ENCODE peak calls at places on chromosomes 5 and 9, in ten cellular contexts. Y is SK-N-SH; M is dorsolateral prefrontal cortex; G is cardiac fibroblast; W is choroid plexus epithelial cell; A is activated CD8-positive, alpha-beta T cell treated with anti-CD3 and anti-CD28 coated beads for 36 hours; B is PC-9; U is mucosa of descending colon; Z is MCF 10A; P is brain microvascular endothelial cell. X is an unnamed sample.

GRCh38 chr5:76701298-76701697 is 14.6 kb upstream of the F2R start:
- DNase-seq in A (no peak), W (peak; percentile 95), B (no peak), Y (no peak), P (peak; percentile 89), Z (peak; percentile 99), G (peak; percentile 93), M (no peak), U (no peak), X (no peak)

GRCh38 chr5:24642022-24642421 is 2.8 kb downstream of the CDH10 start:
- DNase-seq in B (peak; percentile 15), A (no peak), Y (peak; percentile 0), P (peak; percentile 10), U (no peak), G (peak; percentile 35), W (peak; percentile 38), Z (peak; percentile 54), M (no peak), X (peak; percentile 0)

GRCh38 chr5:35166043-35166442 is 64.2 kb downstream of the PRLR start:
- DNase-seq in Z (no peak), W (peak; percentile 31), P (no peak), U (no peak), B (no peak), M (no peak), Y (no peak), G (peak; percentile 23), A (no peak), X (no peak)

GRCh38 chr5:121218086-121218485 is 633.6 kb upstream of the FTMT start:
- DNase-seq in U (no peak), W (no peak), G (no peak), P (no peak), B (no peak), A (no peak), M (no peak), Z (no peak), Y (no peak), X (no peak)

GRCh38 chr5:143527808-143528207 is 124.3 kb upstream of the NR3C1 start:
- DNase-seq in W (peak; percentile 39), Y (no peak), U (no peak), P (peak; percentile 43), M (no peak), Z (peak; percentile 23), A (no peak), B (no peak), G (peak; percentile 54), X (no peak)

GRCh38 chr5:72658767-72659540 is 151.7 kb upstream of the ZNF366 start:
- DNase-seq in W (peak; percentile 27), A (no peak), G (peak; percentile 28), Z (no peak), Y (no peak), M (no peak), P (no peak), U (no peak), B (no peak), X (peak; percentile 25)

GRCh38 chr5:151683936-151684586 is 2.7 kb downstream of the SPARC start:
- DNase-seq in M (no peak), U (no peak), B (no peak), Z (peak; percentile 38), A (no peak), G (peak; percentile 45), P (no peak), W (peak; percentile 48), Y (no peak), X (no peak)

GRCh38 chr5:112419596-112420110 is 576 bp upstream of the EPB41L4A start:
- DNase-seq in P (no peak), B (peak; percentile 62), Z (peak; percentile 43), W (peak; percentile 12), A (peak; percentile 7), M (peak; percentile 31), U (peak; percentile 75), Y (peak; percentile 77), G (peak; percentile 27), X (peak; percentile 37)

GRCh38 chr9:95626885-95627558 is 110.3 kb upstream of the PTCH1 start:
- DNase-seq in Z (no peak), B (no peak), A (peak; percentile 81), P (no peak), U (peak; percentile 62), Y (no peak), M (no peak), G (peak; percentile 13), W (no peak), X (peak; percentile 14)

GRCh38 chr5:117701067-117701466 is 1126.4 kb upstream of the SEMA6A start:
- DNase-seq in Z (peak; percentile 8), Y (no peak), B (no peak), U (no peak), M (no peak), A (no peak), W (no peak), P (no peak), G (peak; percentile 21), X (no peak)

GRCh38 chr9:133921866-133922265 is 70.3 kb downstream of the VAV2 start:
- DNase-seq in B (no peak), P (no peak), G (no peak), Z (no peak), U (no peak), W (no peak), M (no peak), Y (no peak), A (no peak), X (no peak)

GRCh38 chr5:119411291-119411934 is 40.9 kb upstream of the HSD17B4 start:
- DNase-seq in W (peak; percentile 38), Y (no peak), U (no peak), P (peak; percentile 52), G (peak; percentile 89), M (no peak), A (no peak), B (no peak), Z (peak; percentile 71), X (no peak)

GRCh38 chr9:115717711-115718173 is 435.8 kb upstream of the PAPPA start:
- DNase-seq in A (no peak), Y (no peak), M (no peak), Z (no peak), U (no peak), G (peak; percentile 72), W (peak; percentile 74), P (peak; percentile 47), B (no peak), X (no peak)

GRCh38 chr5:140690376-140690932 is 716 bp downstream of the HARS1 start:
- DNase-seq in U (no peak), W (no peak), P (no peak), G (no peak), Z (peak; percentile 24), A (no peak), B (no peak), Y (no peak), M (no peak), X (no peak)

GRCh38 chr9:112029921-112030444 is 133.4 kb downstream of the UGCG start:
- DNase-seq in W (peak; percentile 82), P (no peak), G (peak; percentile 86), B (peak; percentile 83), Y (no peak), M (no peak), U (no peak), A (no peak), Z (peak; percentile 80), X (peak; percentile 69)

GRCh38 chr5:147554285-147554817 is 44.5 kb upstream of the DPYSL3 start:
- DNase-seq in Y (peak; percentile 41), W (peak; percentile 85), B (no peak), A (no peak), G (peak; percentile 85), P (peak; percentile 62), Z (no peak), M (no peak), U (no peak), X (no peak)

GRCh38 chr9:119375892-119376291 is 6.7 kb upstream of the BRINP1 start:
- DNase-seq in Y (peak; percentile 32), Z (peak; percentile 62), W (peak; percentile 25), U (peak; percentile 46), M (no peak), B (peak; percentile 9), A (peak; percentile 14), P (no peak), G (peak; percentile 17), X (peak; percentile 27)
- TF ChIP-seq CTCF in Y (peak; percentile 63), Z (peak; percentile 36), W (peak; percentile 25), U (no peak), M (no peak), B (peak; percentile 37), A (peak; percentile 32), P (peak; percentile 1), G (no peak), X (peak; percentile 27)

GRCh38 chr5:74035521-74035937 is 409.5 kb downstream of the ARHGEF28 start:
- DNase-seq in U (peak; percentile 22), A (no peak), W (peak; percentile 90), B (peak; percentile 69), M (no peak), P (peak; percentile 70), Y (no peak), G (peak; percentile 84), Z (peak; percentile 82), X (peak; percentile 83)
- TF ChIP-seq CTCF in U (peak; percentile 12), A (no peak), W (peak; percentile 71), B (peak; percentile 65), M (peak; percentile 41), P (peak; percentile 66), Y (peak; percentile 52), G (peak; percentile 49), Z (peak; percentile 45), X (peak; percentile 58)

DNA sequence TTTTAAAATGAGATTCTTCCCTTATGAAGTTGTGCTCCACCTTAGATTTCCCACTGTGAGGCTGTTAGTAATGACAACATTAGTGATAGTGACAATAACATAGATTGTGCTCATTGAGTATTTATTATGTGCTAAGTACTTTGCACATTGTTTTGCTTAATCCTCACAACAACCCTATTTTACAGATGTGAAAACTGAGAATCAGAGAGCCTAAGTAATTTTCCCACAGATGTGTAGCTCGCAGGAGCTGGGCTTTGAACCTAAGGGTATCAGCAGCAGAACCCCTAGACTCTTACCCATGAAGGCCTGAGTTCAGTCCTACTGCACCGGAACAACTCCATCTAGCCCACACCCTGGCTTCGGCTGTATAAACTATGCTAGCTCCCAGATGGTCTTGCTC is 15.6 kb upstream of the ARAP3 start:
- DNase-seq in A (no peak), Z (no peak), B (no peak), P (no peak), Y (no peak), W (no peak), U (no peak), G (no peak), M (no peak), X (no peak)
- TF ChIP-seq CTCF in A (no peak), Z (no peak), B (no peak), P (no peak), Y (no peak), W (no peak), U (no peak), G (no peak), M (no peak), X (no peak)

GRCh38 chr5:53991942-53992341 is 318.4 kb downstream of the ARL15 start:
- DNase-seq in W (peak; percentile 34), U (no peak), M (no peak), Z (peak; percentile 23), G (peak; percentile 53), A (peak; percentile 6), Y (no peak), B (no peak), P (no peak), X (peak; percentile 16)
- TF ChIP-seq CTCF in W (peak; percentile 48), U (no peak), M (peak; percentile 13), Z (peak; percentile 22), G (peak; percentile 46), A (peak; percentile 28), Y (peak; percentile 59), B (peak; percentile 31), P (peak; percentile 31), X (peak; percentile 31)

X was measured in GM12865.